ENCODE peak calls at places on chromosomes 4 and X, in five cellular contexts. One of them, this sample, is unnamed.

GRCh38 chr4:74117024-74117534 is 18.1 kb upstream of the CXCL2 start:
- DNase-seq in activated B cell treated with CpG ODN at 0.5 μM for 24 hours: no peak
- DNase-seq in spleen: no peak
- DNase-seq in RWPE1: no peak
- DNase-seq in heart right ventricle: peak
- DNase-seq in this sample: no peak

GRCh38 chr4:47814896-47815295 is 23.0 kb downstream of the CORIN start:
- DNase-seq in activated B cell treated with CpG ODN at 0.5 μM for 24 hours: no peak
- DNase-seq in heart right ventricle: no peak
- DNase-seq in RWPE1: no peak
- DNase-seq in spleen: no peak
- DNase-seq in this sample: no peak

GRCh38 chr4:125582302-125582701 is 267.5 kb downstream of the FAT4 start:
- DNase-seq in activated B cell treated with CpG ODN at 0.5 μM for 24 hours: no peak
- DNase-seq in spleen: no peak
- DNase-seq in heart right ventricle: no peak
- DNase-seq in RWPE1: no peak
- DNase-seq in this sample: no peak

GRCh38 chr4:185523862-185524261 is 11.4 kb downstream of the PDLIM3 start:
- DNase-seq in spleen: no peak
- DNase-seq in activated B cell treated with CpG ODN at 0.5 μM for 24 hours: no peak
- DNase-seq in RWPE1: no peak
- DNase-seq in heart right ventricle: no peak
- DNase-seq in this sample: no peak

GRCh38 chrX:56978172-56978571 is 17.2 kb downstream of the SPIN3 start:
- DNase-seq in spleen: no peak
- DNase-seq in activated B cell treated with CpG ODN at 0.5 μM for 24 hours: no peak
- DNase-seq in RWPE1: peak
- DNase-seq in heart right ventricle: peak
- DNase-seq in this sample: no peak

GRCh38 chr4:162274354-162274753 is 110.6 kb upstream of the FSTL5 start:
- DNase-seq in RWPE1: no peak
- DNase-seq in heart right ventricle: no peak
- DNase-seq in activated B cell treated with CpG ODN at 0.5 μM for 24 hours: no peak
- DNase-seq in spleen: no peak
- DNase-seq in this sample: no peak

GRCh38 chr4:7686166-7686870 is 251.6 kb upstream of the PSAPL1 start:
- DNase-seq in heart right ventricle: no peak
- DNase-seq in RWPE1: no peak
- DNase-seq in spleen: no peak
- DNase-seq in activated B cell treated with CpG ODN at 0.5 μM for 24 hours: no peak
- DNase-seq in this sample: no peak

GRCh38 chr4:76802546-76803021 is 95.4 kb downstream of the SOWAHB start:
- DNase-seq in spleen: no peak
- DNase-seq in heart right ventricle: no peak
- DNase-seq in RWPE1: no peak
- DNase-seq in activated B cell treated with CpG ODN at 0.5 μM for 24 hours: no peak
- DNase-seq in this sample: no peak

GRCh38 chr4:160180206-160180605 is 1077.3 kb downstream of the RAPGEF2 start:
- DNase-seq in activated B cell treated with CpG ODN at 0.5 μM for 24 hours: no peak
- DNase-seq in RWPE1: peak
- DNase-seq in spleen: no peak
- DNase-seq in heart right ventricle: no peak
- DNase-seq in this sample: no peak

GRCh38 chr4:1959104-1959384 is 49.7 kb downstream of the NELFA start:
- DNase-seq in activated B cell treated with CpG ODN at 0.5 μM for 24 hours: no peak
- DNase-seq in RWPE1: no peak
- DNase-seq in spleen: no peak
- DNase-seq in heart right ventricle: no peak
- DNase-seq in this sample: no peak

GRCh38 chr4:72340803-72341431 is 228.1 kb downstream of the ADAMTS3 start:
- DNase-seq in RWPE1: peak
- DNase-seq in heart right ventricle: no peak
- DNase-seq in spleen: no peak
- DNase-seq in activated B cell treated with CpG ODN at 0.5 μM for 24 hours: no peak
- DNase-seq in this sample: no peak

GRCh38 chr4:116362603-116363002 is 722.8 kb downstream of the TRAM1L1 start:
- DNase-seq in heart right ventricle: no peak
- DNase-seq in spleen: no peak
- DNase-seq in RWPE1: no peak
- DNase-seq in activated B cell treated with CpG ODN at 0.5 μM for 24 hours: no peak
- DNase-seq in this sample: no peak

GRCh38 chr4:143559757-143560147 is 46.2 kb downstream of the SMARCA5 start:
- DNase-seq in activated B cell treated with CpG ODN at 0.5 μM for 24 hours: no peak
- DNase-seq in heart right ventricle: no peak
- DNase-seq in spleen: peak
- DNase-seq in RWPE1: no peak
- DNase-seq in this sample: no peak

GRCh38 chr4:52838729-52839722 is 23.1 kb upstream of the RASL11B start:
- DNase-seq in heart right ventricle: peak
- DNase-seq in activated B cell treated with CpG ODN at 0.5 μM for 24 hours: no peak
- DNase-seq in spleen: no peak
- DNase-seq in RWPE1: no peak
- DNase-seq in this sample: no peak

GRCh38 chrX:136708348-136708747 is 60.4 kb downstream of the CD40LG start:
- DNase-seq in heart right ventricle: no peak
- DNase-seq in RWPE1: no peak
- DNase-seq in spleen: no peak
- DNase-seq in activated B cell treated with CpG ODN at 0.5 μM for 24 hours: no peak
- DNase-seq in this sample: no peak
- TF ChIP-seq CTCF in heart right ventricle: peak
- TF ChIP-seq CTCF in RWPE1: no peak
- TF ChIP-seq CTCF in spleen: no peak
- TF ChIP-seq CTCF in activated B cell treated with CpG ODN at 0.5 μM for 24 hours: no peak
- TF ChIP-seq CTCF in this sample: peak

DNA sequence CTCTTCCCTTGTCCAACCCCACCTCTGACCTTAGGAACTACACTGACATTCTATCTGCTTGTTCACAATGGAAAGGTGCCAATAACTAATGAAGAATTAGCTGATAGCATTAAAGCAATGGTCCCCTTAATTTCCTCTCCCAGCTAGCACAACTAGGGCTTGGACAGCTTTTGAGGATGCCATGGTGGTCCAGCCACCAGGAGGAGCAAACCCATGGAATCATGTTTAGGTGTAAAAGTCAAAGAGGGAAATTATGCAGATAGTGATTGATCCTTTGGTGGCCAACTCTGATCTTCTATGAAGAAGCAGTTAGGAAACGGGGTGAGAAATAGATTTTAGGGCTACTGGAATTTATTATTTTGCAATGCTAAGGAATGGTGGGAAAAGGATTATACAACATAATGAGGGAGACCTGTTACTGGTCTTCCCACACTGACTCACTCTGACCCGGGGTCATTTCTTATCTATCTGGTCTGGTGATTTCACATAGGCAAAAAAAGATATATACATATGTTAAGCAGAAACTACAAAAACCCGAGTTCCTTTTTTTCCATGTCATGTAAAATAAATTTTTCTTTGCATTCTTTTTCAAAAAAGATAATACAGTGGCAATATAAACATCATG is 45.8 kb upstream of the FBXW7 start:
- DNase-seq in spleen: no peak
- DNase-seq in RWPE1: no peak
- DNase-seq in activated B cell treated with CpG ODN at 0.5 μM for 24 hours: no peak
- DNase-seq in heart right ventricle: no peak
- DNase-seq in this sample: no peak
- TF ChIP-seq CTCF in spleen: no peak
- TF ChIP-seq CTCF in RWPE1: no peak
- TF ChIP-seq CTCF in activated B cell treated with CpG ODN at 0.5 μM for 24 hours: no peak
- TF ChIP-seq CTCF in heart right ventricle: peak
- TF ChIP-seq CTCF in this sample: no peak

GRCh38 chr4:179624768-179625181 is 2182.5 kb upstream of the AGA start:
- DNase-seq in RWPE1: no peak
- DNase-seq in spleen: no peak
- DNase-seq in heart right ventricle: no peak
- DNase-seq in activated B cell treated with CpG ODN at 0.5 μM for 24 hours: no peak
- DNase-seq in this sample: no peak

GRCh38 chr4:179626687-179627086 is 2184.4 kb upstream of the AGA start:
- DNase-seq in spleen: no peak
- DNase-seq in activated B cell treated with CpG ODN at 0.5 μM for 24 hours: no peak
- DNase-seq in heart right ventricle: no peak
- DNase-seq in RWPE1: no peak
- DNase-seq in this sample: no peak

DNA sequence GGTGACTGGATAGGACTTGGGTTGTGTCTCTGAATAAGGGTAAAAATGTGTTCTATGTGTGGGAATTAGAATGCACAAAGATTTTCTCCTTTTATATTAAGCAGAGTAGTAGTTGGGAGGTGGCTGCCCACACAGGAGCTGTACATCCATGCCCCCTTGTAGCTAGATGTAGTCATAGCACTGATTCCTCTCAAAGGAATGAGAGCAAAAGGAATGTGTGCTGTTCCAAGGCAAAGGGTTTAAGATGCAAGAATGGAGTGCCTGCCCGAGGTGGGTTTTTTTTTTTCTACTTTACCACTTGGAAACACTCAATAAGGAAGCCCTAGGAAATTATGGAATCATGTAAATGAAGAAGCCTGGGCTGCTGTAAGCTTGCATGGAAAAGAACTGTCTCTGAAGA is 2183.2 kb upstream of the AGA start:
- DNase-seq in heart right ventricle: no peak
- DNase-seq in activated B cell treated with CpG ODN at 0.5 μM for 24 hours: no peak
- DNase-seq in RWPE1: peak
- DNase-seq in spleen: no peak
- DNase-seq in this sample: no peak
- TF ChIP-seq CTCF in heart right ventricle: no peak
- TF ChIP-seq CTCF in activated B cell treated with CpG ODN at 0.5 μM for 24 hours: no peak
- TF ChIP-seq CTCF in RWPE1: no peak
- TF ChIP-seq CTCF in spleen: no peak
- TF ChIP-seq CTCF in this sample: no peak

GRCh38 chrX:27555514-27555913 is 34.6 kb upstream of the DCAF8L2 start:
- DNase-seq in spleen: no peak
- DNase-seq in heart right ventricle: no peak
- DNase-seq in RWPE1: peak
- DNase-seq in activated B cell treated with CpG ODN at 0.5 μM for 24 hours: no peak
- DNase-seq in this sample: no peak
- TF ChIP-seq CTCF in spleen: no peak
- TF ChIP-seq CTCF in heart right ventricle: peak
- TF ChIP-seq CTCF in RWPE1: peak
- TF ChIP-seq CTCF in activated B cell treated with CpG ODN at 0.5 μM for 24 hours: no peak
- TF ChIP-seq CTCF in this sample: no peak

GRCh38 chr4:3389879-3390840 is 51.6 kb upstream of the HGFAC start:
- DNase-seq in heart right ventricle: no peak
- DNase-seq in spleen: no peak
- DNase-seq in RWPE1: no peak
- DNase-seq in activated B cell treated with CpG ODN at 0.5 μM for 24 hours: no peak
- DNase-seq in this sample: no peak
- TF ChIP-seq CTCF in heart right ventricle: no peak
- TF ChIP-seq CTCF in spleen: no peak
- TF ChIP-seq CTCF in RWPE1: no peak
- TF ChIP-seq CTCF in activated B cell treated with CpG ODN at 0.5 μM for 24 hours: no peak
- TF ChIP-seq CTCF in this sample: no peak

GRCh38 chrX:147914609-147915008 is 2.9 kb downstream of the FMR1 start:
- DNase-seq in RWPE1: no peak
- DNase-seq in activated B cell treated with CpG ODN at 0.5 μM for 24 hours: no peak
- DNase-seq in spleen: no peak
- DNase-seq in heart right ventricle: no peak
- DNase-seq in this sample: no peak
- TF ChIP-seq CTCF in RWPE1: no peak
- TF ChIP-seq CTCF in activated B cell treated with CpG ODN at 0.5 μM for 24 hours: no peak
- TF ChIP-seq CTCF in spleen: no peak
- TF ChIP-seq CTCF in heart right ventricle: no peak
- TF ChIP-seq CTCF in this sample: no peak

GRCh38 chrX:112941209-112941788 is 100.7 kb upstream of the AMOT start:
- DNase-seq in spleen: no peak
- DNase-seq in heart right ventricle: no peak
- DNase-seq in activated B cell treated with CpG ODN at 0.5 μM for 24 hours: no peak
- DNase-seq in RWPE1: no peak
- DNase-seq in this sample: no peak
- TF ChIP-seq CTCF in spleen: no peak
- TF ChIP-seq CTCF in heart right ventricle: peak
- TF ChIP-seq CTCF in activated B cell treated with CpG ODN at 0.5 μM for 24 hours: no peak
- TF ChIP-seq CTCF in RWPE1: no peak
- TF ChIP-seq CTCF in this sample: no peak

GRCh38 chr4:102715057-102715456 is 45.7 kb downstream of the MANBA start:
- DNase-seq in RWPE1: no peak
- DNase-seq in heart right ventricle: no peak
- DNase-seq in activated B cell treated with CpG ODN at 0.5 μM for 24 hours: no peak
- DNase-seq in spleen: no peak
- DNase-seq in this sample: no peak
- TF ChIP-seq CTCF in RWPE1: no peak
- TF ChIP-seq CTCF in heart right ventricle: peak
- TF ChIP-seq CTCF in activated B cell treated with CpG ODN at 0.5 μM for 24 hours: no peak
- TF ChIP-seq CTCF in spleen: no peak
- TF ChIP-seq CTCF in this sample: no peak